ENCODE peak calls at places on chromosomes 1 and 21, in nine cellular contexts. U, F, I, M, J, S, R, G and W are unnamed samples.

GRCh38 chr1:3745590-3746381 is 6.5 kb upstream of the CCDC27 start:
- DNase-seq in I (no peak), M (no peak), U (no peak), J (no peak), R (no peak), G (no peak), S (no peak), F (no peak), W (no peak)

GRCh38 chr1:199774433-199775089 is 252.9 kb upstream of the NR5A2 start:
- DNase-seq in R (peak), M (no peak), J (no peak), G (no peak), S (no peak), I (no peak), U (peak), F (no peak), W (no peak)

GRCh38 chr1:156096640-156097391 is 14.6 kb upstream of the MEX3A start:
- DNase-seq in M (peak), J (peak), S (peak), I (peak), G (peak), U (peak), R (peak), F (peak), W (peak)

GRCh38 chr1:213327318-213327667 is 276.3 kb downstream of the RPS6KC1 start:
- DNase-seq in F (no peak), M (no peak), G (peak), U (peak), I (no peak), S (no peak), R (peak), J (no peak), W (peak)

GRCh38 chr1:84379128-84379527 is 19.2 kb upstream of the DNASE2B start:
- DNase-seq in I (no peak), F (no peak), S (no peak), M (no peak), R (peak), G (no peak), J (no peak), U (no peak), W (no peak)

GRCh38 chr1:102434421-102434820 is 437.7 kb upstream of the OLFM3 start:
- DNase-seq in S (peak), I (no peak), M (no peak), U (no peak), G (no peak), J (no peak), R (no peak), F (no peak), W (peak)

GRCh38 chr1:109530457-109531204 is 9.0 kb upstream of the GPR61 start:
- DNase-seq in G (no peak), F (no peak), M (no peak), S (peak), R (no peak), I (no peak), J (no peak), U (no peak), W (no peak)

GRCh38 chr1:204578867-204579664 is 62.9 kb downstream of the MDM4 start:
- DNase-seq in J (no peak), R (no peak), U (peak), I (no peak), S (peak), M (no peak), G (no peak), F (peak), W (peak)

GRCh38 chr1:54551891-54552290 is 3.9 kb downstream of the ACOT11 start:
- DNase-seq in U (no peak), S (no peak), J (no peak), I (no peak), F (no peak), M (no peak), G (no peak), R (no peak), W (no peak)

GRCh38 chr21:41761211-41762181 is 5.4 kb downstream of the RIPK4 start:
- DNase-seq in J (no peak), U (no peak), I (no peak), S (peak), F (peak), G (peak), R (no peak), M (peak), W (no peak)
- H3K27ac ChIP-seq in J (no peak), U (no peak), I (no peak), S (no peak), F (peak), G (peak), R (no peak), M (peak), W (peak)

GRCh38 chr1:37860346-37860666 is 914 bp upstream of the MTF1 start:
- DNase-seq in M (no peak), G (no peak), I (no peak), J (no peak), R (no peak), F (no peak), U (no peak), S (no peak), W (no peak)
- H3K27ac ChIP-seq in M (peak), G (no peak), I (peak), J (peak), R (no peak), F (peak), U (peak), S (no peak), W (peak)

GRCh38 chr1:231278100-231278790 is 37.2 kb downstream of the GNPAT start:
- DNase-seq in M (no peak), G (no peak), F (peak), U (no peak), R (no peak), J (no peak), I (no peak), S (no peak), W (peak)
- H3K27ac ChIP-seq in M (no peak), G (no peak), F (no peak), U (no peak), R (no peak), J (no peak), I (no peak), S (no peak), W (no peak)

DNA sequence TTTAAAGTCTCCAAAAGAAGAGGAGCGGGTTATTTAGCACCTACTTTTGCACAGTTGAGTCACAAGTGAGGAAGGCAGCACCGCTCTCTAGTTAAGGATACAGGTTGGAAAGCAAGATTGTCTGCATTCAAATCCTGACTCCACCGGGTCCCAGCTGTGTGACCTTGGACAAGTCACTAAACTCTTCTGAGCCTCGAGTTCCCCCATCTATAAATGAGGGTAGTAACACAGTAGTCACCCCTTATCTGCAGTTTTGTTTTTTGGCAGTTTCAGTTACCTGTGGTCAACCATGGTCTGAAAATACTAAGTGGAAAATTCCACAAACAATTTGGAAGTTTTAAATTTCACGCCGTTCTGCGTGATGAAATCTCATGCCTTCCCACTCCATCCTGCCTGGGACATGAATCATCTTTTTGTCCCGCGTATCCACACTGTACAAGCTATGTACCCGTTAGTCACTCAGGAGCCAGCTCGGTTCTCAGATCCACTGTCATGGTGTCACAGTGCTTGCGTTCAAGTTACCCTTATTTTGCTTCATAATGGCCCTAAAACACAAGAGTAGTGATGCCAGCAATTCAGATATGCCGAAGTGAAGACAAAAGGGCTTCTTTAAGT is 49.4 kb downstream of the CAPZB start:
- DNase-seq in F (no peak), R (peak), G (no peak), U (no peak), J (no peak), I (no peak), M (no peak), S (no peak), W (no peak)
- H3K27ac ChIP-seq in F (peak), R (peak), G (no peak), U (peak), J (no peak), I (no peak), M (peak), S (no peak), W (peak)

GRCh38 chr1:117843791-117844190 is 85.6 kb downstream of the GDAP2 start:
- DNase-seq in M (no peak), G (no peak), F (no peak), R (no peak), J (no peak), I (no peak), S (no peak), U (no peak), W (no peak)
- H3K27ac ChIP-seq in M (no peak), G (no peak), F (no peak), R (no peak), J (no peak), I (no peak), S (no peak), U (no peak), W (no peak)

GRCh38 chr1:25641931-25642611 is 25.5 kb downstream of the MAN1C1 start:
- DNase-seq in I (peak), R (no peak), G (no peak), J (peak), U (no peak), S (no peak), F (no peak), M (no peak), W (no peak)
- H3K27ac ChIP-seq in I (peak), R (no peak), G (no peak), J (peak), U (peak), S (no peak), F (peak), M (peak), W (no peak)

DNA sequence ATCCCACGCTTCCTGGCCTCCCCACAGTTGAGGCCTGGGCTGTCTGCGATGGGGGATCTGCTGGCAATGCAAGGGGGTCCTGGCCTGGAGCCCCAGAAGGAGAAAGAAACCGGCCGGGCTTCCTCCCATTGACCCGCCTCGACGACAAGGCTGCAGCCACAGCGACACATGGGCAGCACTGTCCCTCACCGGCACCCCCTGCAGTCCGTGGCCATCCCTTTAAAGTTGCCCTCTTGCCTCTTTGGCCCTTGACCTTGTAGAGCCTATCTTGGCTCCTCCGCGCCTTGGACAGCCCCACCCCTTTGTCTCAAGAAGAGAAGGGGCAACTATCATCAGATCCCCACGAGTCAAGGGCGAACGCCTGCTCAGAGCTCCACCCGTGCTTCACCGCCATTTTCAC is 106.0 kb downstream of the CASZ1 start:
- DNase-seq in J (no peak), F (no peak), I (no peak), S (no peak), G (no peak), U (no peak), R (no peak), M (no peak), W (no peak)
- H3K27ac ChIP-seq in J (no peak), F (peak), I (no peak), S (no peak), G (no peak), U (peak), R (no peak), M (peak), W (no peak)

GRCh38 chr1:224503161-224504118 is 68.8 kb upstream of the WDR26 start:
- DNase-seq in M (peak), G (peak), U (peak), F (peak), J (no peak), R (peak), I (no peak), S (peak), W (peak)
- H3K27ac ChIP-seq in M (peak), G (peak), U (peak), F (peak), J (no peak), R (no peak), I (peak), S (peak), W (peak)

GRCh38 chr1:79100385-79100784 is 93.9 kb upstream of the ADGRL4 start:
- DNase-seq in M (no peak), J (no peak), F (no peak), R (peak), U (no peak), G (peak), S (no peak), I (no peak), W (peak)
- H3K27ac ChIP-seq in M (no peak), J (no peak), F (no peak), R (no peak), U (no peak), G (no peak), S (no peak), I (no peak), W (no peak)

DNA sequence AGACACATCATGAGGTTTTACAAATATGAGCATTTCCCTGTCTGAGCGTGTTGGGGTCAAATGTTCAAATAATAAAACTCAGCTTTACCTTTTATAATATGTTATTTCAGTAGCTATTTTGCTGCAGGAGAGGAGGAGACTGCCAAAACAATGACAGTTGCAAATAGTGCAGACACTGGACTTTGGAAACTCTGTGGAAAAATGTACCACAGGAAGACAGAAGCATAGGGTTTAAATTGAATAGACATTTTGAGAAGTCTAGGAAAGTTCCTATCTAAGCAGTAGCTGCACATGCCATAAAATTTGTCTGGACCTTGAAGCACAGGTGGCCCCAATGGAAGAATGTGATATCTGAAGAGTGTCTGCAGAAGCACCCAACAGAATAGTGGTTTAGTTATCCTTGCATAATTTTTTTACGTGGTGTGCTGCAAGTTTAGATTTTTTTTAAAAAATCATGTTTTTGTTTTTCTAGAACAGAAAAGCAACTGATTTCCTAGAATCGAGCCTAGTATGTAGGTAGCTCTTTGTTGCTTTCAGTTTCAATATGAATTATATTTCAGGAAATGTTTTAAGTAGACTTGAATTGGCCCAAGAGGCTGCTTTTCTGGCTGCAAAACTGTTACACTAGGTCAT is 14.0 kb upstream of the GBP5 start:
- DNase-seq in F (no peak), M (no peak), R (no peak), U (no peak), S (no peak), G (no peak), I (no peak), J (no peak), W (no peak)
- H3K27ac ChIP-seq in F (peak), M (peak), R (no peak), U (peak), S (no peak), G (no peak), I (peak), J (peak), W (no peak)